ENCODE peak calls at places on chromosomes 11 and 22, in five cellular contexts. H is psoas muscle, O is mammary epithelial cell, E is Panc1, Y is PC-9. Q is an unnamed sample. For H3K27me3, the result is how much of the 10 kb centered on the place peaks cover.

GRCh38 chr11:13368041-13368446 is 90.5 kb downstream of the BMAL1 start:
- DNase-seq in H (no peak), O (peak), E (no peak), Y (no peak), Q (peak)

GRCh38 chr11:34267440-34267839 is 90.4 kb downstream of the ABTB2 start:
- DNase-seq in H (no peak), O (no peak), E (no peak), Y (no peak), Q (no peak)

GRCh38 chr11:122186439-122187080 is 70.5 kb upstream of the BLID start:
- DNase-seq in H (no peak), O (peak), E (no peak), Y (peak), Q (peak)

GRCh38 chr22:44550666-44551491 is 52.8 kb upstream of the RTL6 start:
- DNase-seq in H (peak), O (peak), E (peak), Y (peak), Q (peak)

GRCh38 chr11:66142370-66143263 is 72.5 kb downstream of the PACS1 start:
- DNase-seq in H (no peak), O (peak), E (no peak), Y (peak), Q (no peak)

GRCh38 chr11:119589011-119589410 is 140.0 kb downstream of the NECTIN1 start:
- DNase-seq in H (no peak), O (no peak), E (no peak), Y (no peak), Q (no peak)

GRCh38 chr22:28332410-28332809 is 347.2 kb downstream of the TTC28 start:
- DNase-seq in H (no peak), O (no peak), E (no peak), Y (no peak), Q (peak)

GRCh38 chr11:124865902-124866851 is 945 bp downstream of the ROBO3 start:
- DNase-seq in H (peak), O (no peak), E (no peak), Y (no peak), Q (peak)

GRCh38 chr11:132992838-132993680 is 539.2 kb downstream of the OPCML start:
- DNase-seq in H (no peak), O (no peak), E (no peak), Y (no peak), Q (peak)

GRCh38 chr22:31586137-31586920 is 75.7 kb downstream of the PISD start:
- DNase-seq in H (no peak), O (no peak), E (no peak), Y (peak), Q (peak)

GRCh38 chr22:30870451-30871345 is 97.9 kb downstream of the MORC2 start:
- DNase-seq in H (peak), O (no peak), E (no peak), Y (no peak), Q (no peak)

GRCh38 chr11:235998-236773 is at the start of gene SIRT3:
- DNase-seq in H (peak), O (peak), E (peak), Y (peak), Q (peak)

GRCh38 chr11:76207642-76208378 is 1.5 kb upstream of the WNT11 start:
- DNase-seq in H (peak), O (peak), E (peak), Y (peak), Q (peak)

GRCh38 chr11:109994896-109995295 is 98.3 kb upstream of the ZC3H12C start:
- DNase-seq in H (no peak), O (no peak), E (no peak), Y (no peak), Q (no peak)

GRCh38 chr22:31532060-31532459 is 35.7 kb downstream of the SFI1 start:
- DNase-seq in H (no peak), O (no peak), E (no peak), Y (no peak), Q (peak)

GRCh38 chr22:16866167-16866566 is 41.0 kb upstream of the XKR3 start:
- DNase-seq in H (no peak), O (no peak), E (no peak), Y (no peak), Q (no peak)

GRCh38 chr11:118080296-118080695 is 3.4 kb downstream of the TMPRSS4 start:
- DNase-seq in H (peak), O (no peak), E (no peak), Y (no peak), Q (no peak)

GRCh38 chr11:46577058-46577457 is 16.8 kb downstream of the AMBRA1 start:
- DNase-seq in H (no peak), O (no peak), E (no peak), Y (no peak), Q (no peak)

GRCh38 chr11:110759972-110760381 is 47.7 kb upstream of the ARHGAP20 start:
- DNase-seq in H (no peak), O (no peak), E (no peak), Y (no peak), Q (peak)

GRCh38 chr11:70244698-70245097 is 25.8 kb upstream of the PPFIA1 start:
- DNase-seq in H (peak), O (peak), E (no peak), Y (peak), Q (peak)

GRCh38 chr11:17529814-17530162 is 14.4 kb downstream of the USH1C start:
- DNase-seq in H (no peak), O (no peak), E (no peak), Y (no peak), Q (no peak)

GRCh38 chr22:20015971-20016733 is 471 bp downstream of the ARVCF start:
- DNase-seq in H (peak), O (no peak), E (no peak), Y (no peak), Q (no peak)

GRCh38 chr22:26894766-26895485 is 237.5 kb downstream of the MIAT start:
- DNase-seq in H (no peak), O (peak), E (peak), Y (peak), Q (peak)

GRCh38 chr11:635945-636510 is 1.0 kb upstream of the DRD4 start:
- DNase-seq in H (no peak), O (no peak), E (no peak), Y (no peak), Q (no peak)

DNA sequence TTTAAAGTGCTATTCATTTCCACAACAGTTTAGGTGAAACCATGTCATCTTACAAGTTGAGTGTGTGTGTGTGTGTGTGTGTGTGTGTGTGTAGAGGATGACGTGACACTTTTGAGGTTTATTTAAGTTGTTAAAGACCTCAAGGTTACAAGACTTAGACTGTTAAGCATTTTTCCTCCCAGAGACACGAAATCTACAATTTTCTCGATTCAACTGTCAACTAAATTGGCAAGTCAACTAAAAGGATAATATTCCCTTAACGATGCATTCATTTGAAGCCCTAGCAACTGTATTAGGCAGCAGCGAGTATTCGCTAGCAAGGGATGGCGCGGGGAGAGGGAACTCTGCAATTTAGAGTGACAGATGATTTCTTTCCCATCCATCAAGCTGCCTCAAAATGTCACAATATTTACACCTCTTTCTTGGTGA is 17.6 kb upstream of the BDNF start:
- DNase-seq in H (no peak), O (no peak), E (no peak), Y (no peak), Q (peak)
- H3K27me3 ChIP-seq in H (under half), O (under half), E (under half), Y (under half), Q (under half)

GRCh38 chr11:83543918-83544491 is 257.8 kb upstream of the CCDC90B start:
- DNase-seq in H (no peak), O (peak), E (no peak), Y (no peak), Q (no peak)
- H3K27me3 ChIP-seq in H (under half), O (under half), E (under half), Y (under half), Q (under half)

DNA sequence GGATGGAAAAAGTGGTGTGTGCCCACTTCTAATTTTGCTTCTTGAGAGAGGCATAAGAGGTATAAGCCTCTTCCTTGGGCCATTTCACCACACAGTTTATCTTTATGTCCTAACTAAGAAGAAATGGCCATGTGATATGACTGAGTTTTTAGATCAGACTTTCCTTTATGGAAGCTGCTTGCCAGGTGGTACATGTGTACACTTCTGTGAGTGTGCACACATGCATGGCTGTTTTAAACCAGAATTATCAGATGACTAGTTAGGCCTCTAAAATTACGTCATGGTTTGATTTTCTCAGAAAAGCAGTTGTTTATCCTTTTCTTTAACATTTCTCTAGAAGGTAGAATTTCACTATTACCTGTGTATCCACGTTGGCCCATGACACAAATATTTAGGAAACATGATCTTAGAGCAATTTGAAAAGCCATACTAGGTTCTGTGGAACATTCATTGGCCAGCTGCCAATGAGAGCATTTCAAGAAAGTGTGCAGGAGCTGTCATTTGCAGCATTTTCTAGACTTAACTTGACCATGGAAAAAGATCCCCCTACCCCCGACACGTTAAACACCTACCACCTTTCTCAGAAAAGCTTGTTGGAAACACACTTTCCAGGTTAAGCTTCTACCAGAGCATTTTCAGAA is 109.2 kb upstream of the GAL start:
- DNase-seq in H (no peak), O (no peak), E (no peak), Y (no peak), Q (peak)
- H3K27me3 ChIP-seq in H (under half), O (under half), E (under half), Y (under half), Q (under half)

GRCh38 chr11:61560751-61561150 is 20.1 kb downstream of the SYT7 start:
- DNase-seq in H (no peak), O (no peak), E (no peak), Y (no peak), Q (no peak)
- H3K27me3 ChIP-seq in H (under half), O (under half), E (under half), Y (half or more), Q (under half)

GRCh38 chr11:134413334-134414035 is 1.4 kb upstream of the B3GAT1 start:
- DNase-seq in H (no peak), O (no peak), E (no peak), Y (no peak), Q (no peak)

GRCh38 chr11:134410766-134411165 is 1.3 kb downstream of the B3GAT1 start:
- DNase-seq in H (no peak), O (no peak), E (no peak), Y (no peak), Q (no peak)

GRCh38 chr11:134414036-134414731 is 2.1 kb upstream of the B3GAT1 start:
- DNase-seq in H (no peak), O (no peak), E (no peak), Y (no peak), Q (no peak)

GRCh38 chr11:134412508-134413333 is 679 bp upstream of the B3GAT1 start:
- DNase-seq in H (no peak), O (no peak), E (no peak), Y (no peak), Q (no peak)

GRCh38 chr11:134411887-134412507 is at the start of gene B3GAT1:
- DNase-seq in H (no peak), O (no peak), E (no peak), Y (no peak), Q (no peak)
- H3K27me3 ChIP-seq in H (under half), O (under half), E (under half), Y (half or more), Q (under half)